ENCODE peak calls at places on chromosomes 1 and 21, in seven cellular contexts. Y is midbrain, B is HT-29, O is ecto neural progenitor cell, L is left ventricle myocardium superior, S is HT1080, Z is Right ventricle myocardium superior. E is an unnamed sample.

GRCh38 chr1:11924334-11925195 is 1.7 kb downstream of the KIAA2013 start:
- DNase-seq in Y (peak), B (no peak), O (no peak), L (no peak), S (no peak), Z (no peak), E (no peak)

GRCh38 chr1:15056515-15057285 is 96.8 kb upstream of the TMEM51 start:
- DNase-seq in Y (no peak), B (no peak), O (no peak), L (no peak), S (peak), Z (no peak), E (no peak)

GRCh38 chr21:34707876-34708325 is 39.1 kb downstream of the CLIC6 start:
- DNase-seq in Y (no peak), B (no peak), O (no peak), L (no peak), S (no peak), Z (no peak), E (no peak)

GRCh38 chr1:154403983-154404382 is 1.2 kb upstream of the IL6R start:
- DNase-seq in Y (no peak), B (no peak), O (no peak), L (no peak), S (no peak), Z (no peak), E (no peak)

GRCh38 chr1:26360051-26360806 is 6.3 kb upstream of the CRYBG2 start:
- DNase-seq in Y (no peak), B (no peak), O (peak), L (no peak), S (no peak), Z (no peak), E (no peak)

GRCh38 chr1:233025156-233025555 is 74.7 kb downstream of the NTPCR start:
- DNase-seq in Y (peak), B (peak), O (peak), L (peak), S (peak), Z (peak), E (peak)

GRCh38 chr1:115924730-115925129 is 51.6 kb upstream of the SLC22A15 start:
- DNase-seq in Y (no peak), B (no peak), O (no peak), L (no peak), S (peak), Z (no peak), E (no peak)

GRCh38 chr1:31511848-31512615 is 64.3 kb upstream of the TINAGL1 start:
- DNase-seq in Y (no peak), B (peak), O (no peak), L (no peak), S (no peak), Z (no peak), E (no peak)

GRCh38 chr1:99481391-99481996 is 164.4 kb upstream of the PALMD start:
- DNase-seq in Y (peak), B (peak), O (no peak), L (no peak), S (peak), Z (no peak), E (no peak)

GRCh38 chr1:246750752-246751151 is 26.5 kb downstream of the SCCPDH start:
- DNase-seq in Y (no peak), B (no peak), O (no peak), L (no peak), S (no peak), Z (no peak), E (no peak)

GRCh38 chr1:173117108-173117633 is 66.4 kb upstream of the TNFSF18 start:
- DNase-seq in Y (no peak), B (no peak), O (no peak), L (no peak), S (no peak), Z (no peak), E (no peak)

GRCh38 chr21:31218830-31219608 is 125.0 kb downstream of the TIAM1 start:
- DNase-seq in Y (no peak), B (no peak), O (no peak), L (peak), S (peak), Z (peak), E (peak)

GRCh38 chr21:31554511-31555022 is 104.9 kb upstream of the SOD1 start:
- DNase-seq in Y (no peak), B (no peak), O (peak), L (no peak), S (peak), Z (no peak), E (no peak)

GRCh38 chr21:33950425-33951079 is 34.9 kb upstream of the ATP5PO start:
- DNase-seq in Y (no peak), B (no peak), O (no peak), L (no peak), S (no peak), Z (no peak), E (no peak)

GRCh38 chr1:74937176-74937575 is 197.0 kb upstream of the LHX8 start:
- DNase-seq in Y (no peak), B (no peak), O (no peak), L (no peak), S (no peak), Z (no peak), E (no peak)

GRCh38 chr1:150579955-150580642 is 689 bp upstream of the MCL1 start:
- DNase-seq in Y (no peak), B (no peak), O (peak), L (no peak), S (no peak), Z (no peak), E (no peak)

GRCh38 chr1:184296466-184297243 is 90.2 kb upstream of the C1orf21 start:
- DNase-seq in Y (no peak), B (no peak), O (no peak), L (peak), S (peak), Z (peak), E (peak)

GRCh38 chr1:37999434-38000232 is 5.7 kb downstream of the FHL3 start:
- DNase-seq in Y (no peak), B (peak), O (peak), L (peak), S (peak), Z (peak), E (peak)

GRCh38 chr21:22871692-22872091 is 1873.5 kb downstream of the NCAM2 start:
- DNase-seq in Y (no peak), B (no peak), O (no peak), L (no peak), S (peak), Z (no peak), E (no peak)

GRCh38 chr1:5954964-5955363 is 37.3 kb downstream of the NPHP4 start:
- DNase-seq in Y (no peak), B (no peak), O (no peak), L (no peak), S (no peak), Z (no peak), E (no peak)

GRCh38 chr1:38029725-38030511 is 16.7 kb downstream of the POU3F1 start:
- DNase-seq in Y (no peak), B (peak), O (peak), L (peak), S (peak), Z (peak), E (no peak)

GRCh38 chr1:30446508-30446907 is 276.9 kb downstream of the MATN1 start:
- DNase-seq in Y (no peak), B (no peak), O (peak), L (no peak), S (no peak), Z (no peak), E (no peak)

GRCh38 chr1:99825702-99826101 is 24.5 kb upstream of the AGL start:
- DNase-seq in Y (no peak), B (no peak), O (no peak), L (no peak), S (no peak), Z (no peak), E (no peak)

GRCh38 chr1:236904874-236905741 is 99.1 kb downstream of the MT1HL1 start:
- DNase-seq in Y (no peak), B (peak), O (no peak), L (no peak), S (peak), Z (no peak), E (no peak)

E was measured in right cardiac atrium.